ENCODE peak calls at places on chromosomes 7 and 10, in nine cellular contexts. U is stomach, N is mammary epithelial cell, V is lung, I is fibroblast of pulmonary artery, E is BJ, F is astrocyte of the cerebellum, D is H9, B is SK-N-SH. P is an unnamed sample.

GRCh38 chr7:140989068-140989467 is 25.7 kb downstream of the MRPS33 start:
- DNase-seq in U (no peak), N (no peak), V (no peak), I (no peak), E (no peak), F (no peak), D (no peak), B (no peak), P (no peak)

GRCh38 chr10:114281461-114281860 is 42.4 kb downstream of the VWA2 start:
- DNase-seq in U (no peak), N (no peak), V (no peak), I (no peak), E (no peak), F (no peak), D (no peak), B (no peak), P (no peak)

GRCh38 chr10:11874568-11875182 is 51.5 kb downstream of the PROSER2 start:
- DNase-seq in U (peak; percentile 47), N (peak; percentile 72), V (peak; percentile 78), I (peak; percentile 81), E (no peak), F (no peak), D (peak; percentile 74), B (peak; percentile 77), P (no peak)

GRCh38 chr10:688621-689426 is 644 bp downstream of the DIP2C start:
- DNase-seq in U (peak; percentile 45), N (peak; percentile 43), V (no peak), I (peak; percentile 49), E (no peak), F (no peak), D (no peak), B (peak; percentile 77), P (no peak)

GRCh38 chr10:76492026-76492425 is 1060.6 kb downstream of the LRMDA start:
- DNase-seq in U (no peak), N (peak; percentile 93), V (no peak), I (peak; percentile 93), E (peak; percentile 55), F (peak; percentile 76), D (no peak), B (no peak), P (no peak)

GRCh38 chr10:7400068-7400824 is 10.6 kb downstream of the SFMBT2 start:
- DNase-seq in U (no peak), N (no peak), V (no peak), I (no peak), E (no peak), F (no peak), D (no peak), B (peak; percentile 55), P (no peak)

GRCh38 chr10:86046845-86047460 is 319.6 kb downstream of the GRID1 start:
- DNase-seq in U (no peak), N (no peak), V (no peak), I (no peak), E (no peak), F (no peak), D (no peak), B (no peak), P (no peak)

GRCh38 chr7:85090138-85090537 is 96.7 kb downstream of the SEMA3D start:
- DNase-seq in U (no peak), N (no peak), V (no peak), I (peak; percentile 35), E (no peak), F (no peak), D (no peak), B (peak; percentile 23), P (no peak)

GRCh38 chr7:117077658-117078057 is 124.4 kb downstream of the ST7 start:
- DNase-seq in U (no peak), N (no peak), V (no peak), I (no peak), E (no peak), F (no peak), D (no peak), B (no peak), P (no peak)

GRCh38 chr10:93951905-93952304 is 41.8 kb upstream of the PLCE1 start:
- DNase-seq in U (no peak), N (no peak), V (no peak), I (no peak), E (no peak), F (no peak), D (no peak), B (no peak), P (no peak)

GRCh38 chr10:32795598-32796183 is 162.3 kb downstream of the ITGB1 start:
- DNase-seq in U (no peak), N (peak; percentile 17), V (no peak), I (peak; percentile 57), E (no peak), F (peak; percentile 6), D (no peak), B (peak; percentile 32), P (no peak)

GRCh38 chr10:75555323-75555722 is 123.9 kb downstream of the LRMDA start:
- DNase-seq in U (no peak), N (no peak), V (no peak), I (no peak), E (no peak), F (no peak), D (no peak), B (no peak), P (no peak)

GRCh38 chr7:80859272-80859970 is 59.4 kb downstream of the SEMA3C start:
- DNase-seq in U (no peak), N (no peak), V (no peak), I (peak; percentile 61), E (no peak), F (no peak), D (no peak), B (no peak), P (no peak)

GRCh38 chr7:107170051-107170661 is 1.4 kb downstream of the HBP1 start:
- DNase-seq in U (no peak), N (no peak), V (no peak), I (no peak), E (no peak), F (no peak), D (no peak), B (no peak), P (no peak)
- TF ChIP-seq CTCF in U (no peak), N (no peak), V (no peak), I (no peak), E (peak; percentile 1), F (no peak), D (no peak), B (no peak), P (no peak)

GRCh38 chr10:68900427-68901105 is 549 bp upstream of the DDX50 start:
- DNase-seq in U (no peak), N (no peak), V (no peak), I (no peak), E (peak; percentile 32), F (peak; percentile 5), D (no peak), B (no peak), P (no peak)

GRCh38 chr10:68897336-68897741 is 3.8 kb upstream of the DDX50 start:
- DNase-seq in U (peak; percentile 37), N (peak; percentile 54), V (no peak), I (peak; percentile 85), E (no peak), F (peak; percentile 66), D (peak; percentile 64), B (peak; percentile 64), P (no peak)

GRCh38 chr10:68899186-68899745 is 1.8 kb upstream of the DDX50 start:
- DNase-seq in U (no peak), N (no peak), V (no peak), I (no peak), E (no peak), F (no peak), D (no peak), B (no peak), P (no peak)

GRCh38 chr10:68902382-68902781 is 1.3 kb downstream of the DDX50 start:
- DNase-seq in U (no peak), N (no peak), V (no peak), I (no peak), E (no peak), F (no peak), D (no peak), B (no peak), P (no peak)

GRCh38 chr10:68901106-68901927 is at the start of gene DDX50:
- DNase-seq in U (peak; percentile 98), N (peak; percentile 99), V (peak; percentile 98), I (peak; percentile 99), E (peak; percentile 98), F (peak; percentile 99), D (peak; percentile 98), B (peak; percentile 93), P (peak; percentile 94)
- TF ChIP-seq CTCF in U (no peak), N (no peak), V (no peak), I (no peak), E (no peak), F (no peak), D (peak; percentile 25), B (peak; percentile 15), P (no peak)

GRCh38 chr7:39453743-39454355 is 112.4 kb upstream of the YAE1 start:
- DNase-seq in U (peak; percentile 43), N (peak; percentile 56), V (peak; percentile 47), I (peak; percentile 75), E (no peak), F (peak; percentile 4), D (peak; percentile 76), B (peak; percentile 55), P (peak; percentile 27)
- TF ChIP-seq CTCF in U (peak; percentile 19), N (peak; percentile 88), V (peak; percentile 34), I (peak; percentile 97), E (peak; percentile 87), F (peak; percentile 73), D (peak; percentile 95), B (peak; percentile 95), P (peak; percentile 69)

GRCh38 chr10:29345893-29346175 is 57.0 kb downstream of the LYZL1 start:
- DNase-seq in U (no peak), N (no peak), V (no peak), I (no peak), E (no peak), F (no peak), D (no peak), B (no peak), P (no peak)

GRCh38 chr10:29343607-29344038 is 54.8 kb downstream of the LYZL1 start:
- DNase-seq in U (no peak), N (no peak), V (no peak), I (peak; percentile 8), E (no peak), F (no peak), D (no peak), B (no peak), P (no peak)

GRCh38 chr10:29345144-29345892 is 56.4 kb downstream of the LYZL1 start:
- DNase-seq in U (no peak), N (no peak), V (no peak), I (no peak), E (no peak), F (no peak), D (no peak), B (no peak), P (no peak)

DNA sequence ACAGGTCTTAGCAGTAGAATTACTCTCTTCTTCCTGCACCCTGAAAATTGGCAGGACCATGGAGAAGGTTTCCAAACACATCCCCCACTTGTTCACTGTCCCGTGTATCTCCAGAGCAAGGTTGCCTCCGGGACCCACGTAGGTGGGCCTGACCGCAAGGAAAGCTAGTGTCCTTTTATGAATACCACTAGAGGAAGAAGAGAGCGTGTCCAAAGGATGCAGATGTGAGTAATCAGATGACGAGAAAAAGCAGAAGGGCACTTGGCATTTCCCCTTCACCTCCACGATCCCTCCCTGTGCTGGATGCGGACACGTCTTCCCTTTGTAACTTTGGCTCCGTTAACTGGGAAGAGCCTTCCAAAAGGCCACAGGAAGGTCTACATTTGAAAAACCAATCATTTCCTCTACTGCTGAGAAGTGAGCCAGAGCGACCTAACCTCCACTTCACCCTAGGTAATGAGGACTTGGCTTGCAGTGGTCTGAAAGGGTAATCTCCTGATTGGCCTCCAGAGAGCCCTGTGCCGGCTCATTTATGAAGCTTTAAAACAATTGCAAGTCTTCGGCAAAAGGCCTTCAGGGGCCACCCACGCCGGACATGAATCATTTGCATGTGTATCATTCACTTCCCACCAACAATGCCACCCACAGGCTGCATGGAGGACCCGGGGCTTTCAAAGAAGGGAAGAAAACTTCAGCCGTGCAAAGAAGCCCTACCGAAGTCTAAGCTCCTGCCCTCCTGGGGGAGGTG is 55.4 kb downstream of the LYZL1 start:
- DNase-seq in U (no peak), N (peak; percentile 62), V (no peak), I (peak; percentile 39), E (no peak), F (no peak), D (peak; percentile 34), B (no peak), P (no peak)
- TF ChIP-seq CTCF in U (no peak), N (peak; percentile 4), V (no peak), I (no peak), E (no peak), F (no peak), D (no peak), B (no peak), P (no peak)